ENCODE peak calls at places on chromosomes 7 and 10, in seven cellular contexts. V, S, C, Z, H, A and T are unnamed samples.

GRCh38 chr10:75487087-75487784 is 55.8 kb downstream of the LRMDA start:
- DNase-seq in V (no peak), S (no peak), C (no peak), Z (no peak), H (no peak), A (no peak), T (no peak)

GRCh38 chr10:75496191-75496567 is 64.8 kb downstream of the LRMDA start:
- DNase-seq in V (no peak), S (no peak), C (no peak), Z (no peak), H (no peak), A (no peak), T (no peak)

GRCh38 chr10:17622061-17622460 is 4.9 kb upstream of the HACD1 start:
- DNase-seq in V (no peak), S (no peak), C (no peak), Z (no peak), H (no peak), A (no peak), T (no peak)

GRCh38 chr10:58587676-58588075 is 75.0 kb downstream of the BICC1 start:
- DNase-seq in V (no peak), S (no peak), C (no peak), Z (no peak), H (no peak), A (no peak), T (no peak)

GRCh38 chr10:131532745-131533341 is 221.3 kb upstream of the TCERG1L start:
- DNase-seq in V (no peak), S (no peak), C (no peak), Z (no peak), H (no peak), A (no peak), T (no peak)

GRCh38 chr7:12434012-12434642 is 30.5 kb upstream of the VWDE start:
- DNase-seq in V (no peak), S (no peak), C (no peak), Z (no peak), H (no peak), A (no peak), T (no peak)

GRCh38 chr7:110407706-110408105 is 683.2 kb upstream of the LRRN3 start:
- DNase-seq in V (no peak), S (no peak), C (no peak), Z (no peak), H (no peak), A (no peak), T (no peak)

GRCh38 chr10:104650072-104650471 is 9.0 kb downstream of the SORCS3 start:
- DNase-seq in V (no peak), S (peak), C (no peak), Z (no peak), H (no peak), A (no peak), T (no peak)

GRCh38 chr7:1531263-1531978 is 919 bp downstream of the MAFK start:
- DNase-seq in V (no peak), S (no peak), C (peak), Z (peak), H (peak), A (peak), T (peak)

GRCh38 chr10:125637496-125637895 is 45.5 kb downstream of the TEX36 start:
- DNase-seq in V (no peak), S (no peak), C (no peak), Z (no peak), H (no peak), A (no peak), T (no peak)

GRCh38 chr7:112414855-112415490 is 35.3 kb upstream of the IFRD1 start:
- DNase-seq in V (no peak), S (peak), C (no peak), Z (peak), H (no peak), A (no peak), T (no peak)

GRCh38 chr7:116671681-116672595 is at the start of gene MET:
- DNase-seq in V (peak), S (peak), C (peak), Z (peak), H (no peak), A (peak), T (peak)

GRCh38 chr7:116675812-116676355 is 3.9 kb downstream of the MET start:
- DNase-seq in V (no peak), S (no peak), C (no peak), Z (no peak), H (no peak), A (no peak), T (no peak)

GRCh38 chr7:116673504-116673865 is 1.5 kb downstream of the MET start:
- DNase-seq in V (no peak), S (no peak), C (no peak), Z (no peak), H (no peak), A (no peak), T (no peak)

GRCh38 chr7:116672596-116673503 is 854 bp downstream of the MET start:
- DNase-seq in V (no peak), S (peak), C (no peak), Z (peak), H (no peak), A (no peak), T (peak)

GRCh38 chr7:116674508-116675173 is 2.6 kb downstream of the MET start:
- DNase-seq in V (no peak), S (peak), C (no peak), Z (no peak), H (no peak), A (no peak), T (no peak)
- H3K4me3 ChIP-seq in V (peak), S (no peak), C (no peak), Z (no peak), H (no peak), A (peak), T (no peak)

DNA sequence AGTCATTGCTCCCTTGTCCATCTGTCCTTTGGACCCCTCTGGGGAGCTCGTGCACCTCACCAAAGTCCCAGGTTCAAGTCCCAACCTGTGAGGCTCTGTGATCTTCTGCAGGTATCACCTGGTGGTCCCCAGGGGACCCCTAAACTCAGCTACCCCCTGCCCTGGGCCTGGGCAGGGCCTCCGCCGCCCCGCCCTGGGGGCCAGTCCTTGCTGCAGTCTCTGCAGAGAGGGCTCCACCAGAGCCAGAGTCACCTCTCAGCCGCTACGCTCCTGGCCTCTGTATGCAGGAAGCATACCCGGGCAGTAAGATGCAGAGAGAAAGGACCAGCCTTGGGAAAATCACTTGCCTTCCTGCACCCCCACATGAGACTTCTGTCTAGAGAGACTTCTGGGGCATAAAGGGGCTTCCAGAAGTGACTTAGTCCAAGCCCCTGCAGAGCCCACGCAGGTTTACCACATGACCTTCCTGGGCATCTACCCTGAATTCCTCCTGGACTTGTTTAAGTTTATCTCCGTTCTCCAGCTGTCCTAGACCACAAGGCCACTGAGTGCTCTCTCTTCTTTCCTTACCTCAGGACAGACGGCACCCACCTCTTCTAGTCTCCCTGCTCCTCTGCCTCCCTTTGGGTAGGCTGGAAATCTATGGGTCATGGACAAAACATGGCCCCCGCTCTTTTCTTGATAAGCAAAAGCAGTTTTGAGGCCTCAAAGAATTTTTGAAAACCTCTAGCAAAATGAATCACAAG is 21.2 kb downstream of the CALML5 start:
- DNase-seq in V (no peak), S (no peak), C (no peak), Z (no peak), H (no peak), A (no peak), T (no peak)
- H3K27ac ChIP-seq in V (no peak), S (no peak), C (no peak), Z (no peak), H (peak), A (no peak), T (no peak)

DNA sequence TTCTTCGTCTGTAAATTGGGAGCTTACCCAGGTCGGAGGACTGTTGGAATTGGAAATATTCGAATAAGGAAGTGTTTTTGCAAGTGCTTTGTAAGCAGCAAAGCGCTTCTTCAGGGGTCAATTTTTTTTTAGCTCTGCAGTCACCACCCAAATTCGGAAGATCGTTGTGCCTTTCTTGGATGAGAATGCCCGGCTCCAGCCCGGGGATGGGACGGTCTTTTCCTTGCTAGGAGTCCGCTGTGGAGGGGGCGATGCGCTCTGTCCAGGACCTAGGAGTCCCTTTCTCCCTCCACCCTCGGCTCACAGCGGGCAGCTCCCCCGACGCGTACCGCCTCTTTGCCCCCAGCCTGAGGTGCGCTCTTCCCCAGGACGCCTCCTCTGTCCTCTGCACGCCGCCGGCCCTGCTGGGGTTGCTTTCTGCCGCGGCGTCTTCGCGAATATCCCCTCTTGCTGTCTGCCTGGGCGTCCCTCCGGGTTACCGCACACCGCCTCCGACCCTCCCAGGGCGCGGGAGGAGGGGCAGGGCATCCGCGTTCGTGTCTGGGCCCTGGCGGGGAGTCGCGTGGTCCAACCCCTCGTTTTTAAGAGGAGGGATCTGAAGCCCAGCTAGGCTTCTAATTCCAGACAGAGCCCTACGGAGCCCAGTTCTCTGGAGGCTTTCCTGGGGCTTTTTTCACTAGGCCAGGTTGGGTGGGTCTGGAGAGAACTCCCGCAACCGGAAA is 167.1 kb downstream of the UBE2H start:
- DNase-seq in V (no peak), S (no peak), C (no peak), Z (no peak), H (peak), A (no peak), T (no peak)
- H3K4me3 ChIP-seq in V (peak), S (no peak), C (no peak), Z (no peak), H (no peak), A (peak), T (no peak)

GRCh38 chr7:30224511-30225031 is 59.8 kb upstream of the ZNRF2 start:
- DNase-seq in V (peak), S (peak), C (no peak), Z (no peak), H (no peak), A (peak), T (no peak)

GRCh38 chr7:30231271-30231670 is 53.1 kb upstream of the ZNRF2 start:
- DNase-seq in V (no peak), S (no peak), C (no peak), Z (no peak), H (no peak), A (no peak), T (no peak)

GRCh38 chr7:30222519-30223213 is 61.7 kb upstream of the ZNRF2 start:
- DNase-seq in V (no peak), S (no peak), C (no peak), Z (no peak), H (no peak), A (no peak), T (no peak)

GRCh38 chr7:30226593-30227268 is 57.7 kb upstream of the ZNRF2 start:
- DNase-seq in V (peak), S (peak), C (no peak), Z (no peak), H (no peak), A (peak), T (no peak)

DNA sequence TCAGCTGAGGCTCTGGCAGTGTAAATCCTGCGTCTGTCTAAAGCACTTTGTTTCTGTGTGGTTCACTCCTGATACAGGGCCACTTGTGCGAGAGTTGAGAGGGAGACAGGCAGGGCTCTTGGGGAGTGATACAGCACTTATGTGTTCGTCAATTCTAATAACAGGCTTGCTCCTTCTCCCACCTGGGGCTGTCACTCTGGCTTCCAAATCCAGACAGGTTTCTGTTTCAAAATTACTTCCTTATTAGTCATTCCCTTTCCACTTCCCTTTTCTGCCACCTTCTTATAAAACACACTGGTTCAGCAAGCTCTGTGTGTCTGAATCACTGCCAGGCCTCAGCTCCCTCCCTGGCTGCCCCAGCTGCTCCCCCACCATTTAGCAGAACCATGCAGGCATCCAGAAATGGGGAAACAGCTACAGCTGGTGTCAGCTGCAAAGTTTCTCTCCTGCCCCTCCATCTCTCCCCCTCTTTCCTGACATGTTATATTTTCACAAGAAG is 58.5 kb upstream of the ZNRF2 start:
- DNase-seq in V (peak), S (peak), C (peak), Z (no peak), H (no peak), A (peak), T (peak)
- H3K27ac ChIP-seq in V (peak), S (peak), C (no peak), Z (no peak), H (no peak), A (peak), T (peak)

GRCh38 chr7:347644-348479 is 57.9 kb downstream of the FOXL3 start:
- DNase-seq in V (no peak), S (no peak), C (no peak), Z (no peak), H (no peak), A (no peak), T (no peak)
- H3K4me3 ChIP-seq in V (no peak), S (no peak), C (no peak), Z (no peak), H (no peak), A (no peak), T (no peak)